ENCODE peak calls at places on chromosome 13, in four cellular contexts. E, S, M and T are unnamed samples.

GRCh38 chr13:105979131-105979530 is 556.3 kb downstream of the EFNB2 start:
- ATAC-seq in E (no peak), S (no peak), M (no peak), T (no peak)

GRCh38 chr13:40165533-40165932 is 500.9 kb downstream of the FOXO1 start:
- ATAC-seq in M (no peak), E (no peak), S (no peak), T (no peak)

GRCh38 chr13:113785051-113786010 is 26.3 kb downstream of the TMEM255B start:
- ATAC-seq in E (no peak), M (no peak), S (no peak), T (no peak)

GRCh38 chr13:63088226-63088625 is 1672.6 kb upstream of the PCDH20 start:
- ATAC-seq in S (no peak), E (peak; percentile 26), M (no peak), T (no peak)

GRCh38 chr13:28751210-28751935 is 32.6 kb upstream of the SLC46A3 start:
- ATAC-seq in M (no peak), E (no peak), S (no peak), T (no peak)

GRCh38 chr13:51689597-51689996 is 105.3 kb downstream of the WDFY2 start:
- ATAC-seq in E (peak; percentile 79), S (no peak), M (no peak), T (no peak)

GRCh38 chr13:113981611-113982295 is 7.9 kb upstream of the C13orf46 start:
- ATAC-seq in M (no peak), E (no peak), S (peak; percentile 5), T (peak; percentile 6)

GRCh38 chr13:109026266-109026665 is 396.9 kb downstream of the MYO16 start:
- ATAC-seq in S (no peak), E (no peak), M (no peak), T (no peak)

GRCh38 chr13:37627428-37627827 is 28.9 kb upstream of the POSTN start:
- ATAC-seq in S (no peak), M (no peak), E (no peak), T (no peak)

GRCh38 chr13:44237276-44237767 is 136.3 kb upstream of the SERP2 start:
- ATAC-seq in S (peak; percentile 91), M (no peak), E (peak; percentile 69), T (peak; percentile 98)

GRCh38 chr13:109275848-109276247 is 510.5 kb downstream of the IRS2 start:
- ATAC-seq in M (no peak), S (no peak), E (no peak), T (no peak)

GRCh38 chr13:80030491-80030890 is 310.4 kb downstream of the SPRY2 start:
- ATAC-seq in M (no peak), E (peak; percentile 76), S (peak; percentile 75), T (no peak)

GRCh38 chr13:80430561-80430960 is 89.6 kb upstream of the SPRY2 start:
- ATAC-seq in M (no peak), E (no peak), S (no peak), T (no peak)

GRCh38 chr13:30431269-30431950 is 9.1 kb downstream of the UBE2L5 start:
- ATAC-seq in M (no peak), E (peak; percentile 59), S (no peak), T (no peak)

GRCh38 chr13:23770428-23770827 is 118.8 kb downstream of the MIPEP start:
- ATAC-seq in S (no peak), E (no peak), M (no peak), T (no peak)

GRCh38 chr13:23385931-23386330 is 47.6 kb downstream of the SACS start:
- ATAC-seq in M (no peak), E (no peak), S (no peak), T (no peak)

GRCh38 chr13:24038405-24038804 is 122.1 kb upstream of the SPATA13 start:
- ATAC-seq in M (no peak), S (no peak), E (peak; percentile 15), T (no peak)

GRCh38 chr13:22848539-22849052 is 332.2 kb upstream of the SGCG start:
- ATAC-seq in M (peak; percentile 73), E (no peak), S (no peak), T (no peak)

GRCh38 chr13:113943821-113944565 is 29.9 kb downstream of the C13orf46 start:
- ATAC-seq in E (no peak), M (no peak), S (no peak), T (no peak)

GRCh38 chr13:75180805-75181455 is 301.0 kb downstream of the TBC1D4 start:
- ATAC-seq in S (no peak), E (no peak), M (no peak), T (no peak)

DNA sequence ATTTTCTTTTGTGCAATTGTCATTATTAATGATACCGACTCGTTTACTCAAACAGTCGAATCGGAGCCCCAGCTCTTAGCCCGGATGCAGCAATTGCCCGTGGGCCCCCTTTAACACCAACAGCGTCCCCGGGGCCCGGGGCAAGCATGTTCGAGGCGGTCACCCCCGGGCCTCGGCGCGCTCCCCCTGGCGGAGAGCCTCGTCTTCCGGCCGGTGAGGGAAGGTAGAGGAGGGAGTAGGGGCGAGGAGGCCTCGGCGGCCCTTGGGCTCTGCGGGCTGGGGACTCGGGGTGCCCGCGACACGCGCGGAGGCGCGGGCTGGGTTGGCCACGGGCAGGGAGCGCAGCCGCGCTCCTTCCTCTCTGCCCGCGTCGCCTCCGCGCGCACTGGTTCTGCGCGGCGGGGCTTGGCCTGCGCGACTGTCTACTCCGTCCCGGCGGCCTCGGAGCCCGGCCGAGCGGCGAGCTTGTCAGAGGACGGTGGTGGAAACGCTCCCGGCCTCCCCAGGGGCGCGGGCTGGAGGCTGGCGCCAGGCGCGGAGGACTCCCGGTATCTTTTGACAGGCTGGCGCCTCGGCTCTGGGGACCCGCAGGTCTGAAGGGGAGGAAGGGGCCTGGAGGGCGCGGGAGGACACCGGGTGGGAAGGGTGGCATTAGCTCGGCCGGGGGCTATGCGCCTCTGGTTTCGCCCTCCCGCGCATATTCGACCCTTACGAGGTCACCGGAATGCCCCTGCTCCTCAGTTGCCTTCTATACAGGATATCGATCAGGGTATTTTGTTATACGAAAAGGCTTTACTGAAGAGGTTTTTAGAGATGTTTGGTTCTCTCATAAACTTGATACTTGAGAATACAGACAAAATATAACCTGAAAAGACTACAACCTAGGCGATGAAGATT is 1.5 kb downstream of the BIVM start:
- ATAC-seq in S (peak; percentile 93), M (peak; percentile 88), E (peak; percentile 87), T (peak; percentile 79)
- TF ChIP-seq CTCF in S (peak; percentile 78), M (peak; percentile 59), E (peak; percentile 76), T (peak; percentile 67)

DNA sequence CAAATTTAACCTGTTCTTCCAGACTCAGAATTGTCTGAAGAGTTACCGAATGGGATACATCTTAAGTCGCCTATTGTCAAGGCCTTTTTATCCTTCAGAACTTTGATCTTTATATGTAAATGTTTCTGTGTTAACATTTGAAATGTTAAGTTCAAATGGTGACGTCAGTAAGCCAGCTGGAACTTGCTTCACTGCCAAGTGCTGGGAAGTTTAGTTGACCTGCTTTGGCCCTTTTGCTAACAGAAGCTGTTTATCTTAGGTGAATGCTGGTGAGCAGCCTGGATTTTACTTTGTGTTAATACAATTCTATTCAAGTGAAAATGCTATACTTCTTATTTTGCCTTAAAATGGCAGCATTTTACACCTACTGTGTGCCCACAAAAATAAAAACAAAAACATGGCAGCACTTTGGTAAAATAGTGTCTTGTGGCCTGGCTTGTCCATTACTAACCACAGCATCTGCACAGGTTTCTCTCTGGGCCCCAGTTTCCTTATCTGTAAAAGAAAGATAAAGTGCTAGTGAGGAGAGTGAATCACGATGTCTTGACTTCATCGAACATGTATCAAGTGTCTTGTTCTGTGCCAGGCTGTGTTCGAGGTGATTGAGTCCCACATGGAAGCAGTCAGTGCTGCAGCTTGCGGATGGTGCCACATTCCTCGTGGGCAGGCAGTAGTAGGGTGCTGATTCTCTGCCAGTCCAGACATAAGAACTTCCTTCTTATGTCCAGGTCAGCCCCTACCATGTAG is 2.2 kb downstream of the NAXD start:
- ATAC-seq in S (no peak), M (no peak), E (no peak), T (no peak)
- TF ChIP-seq EP300 in S (no peak), M (no peak), E (no peak), T (no peak)

GRCh38 chr13:97316390-97316789 is 94.3 kb downstream of the MBNL2 start:
- ATAC-seq in S (peak; percentile 25), M (no peak), E (no peak), T (no peak)
- H3K27ac ChIP-seq in S (no peak overlapping the region), M (no peak overlapping the region), E (no peak overlapping the region), T (peak overlapping the region; percentile 61)

GRCh38 chr13:50389726-50390125 is 374.5 kb downstream of the KCNRG start:
- ATAC-seq in M (no peak), E (no peak), S (no peak), T (no peak)

GRCh38 chr13:50386527-50387123 is 371.4 kb downstream of the KCNRG start:
- ATAC-seq in E (no peak), S (peak; percentile 69), M (peak; percentile 31), T (no peak)

GRCh38 chr13:50384724-50385123 is 369.5 kb downstream of the KCNRG start:
- ATAC-seq in S (no peak), E (no peak), M (no peak), T (no peak)

GRCh38 chr13:50388481-50388880 is 373.2 kb downstream of the KCNRG start:
- ATAC-seq in S (no peak), E (no peak), M (no peak), T (no peak)

GRCh38 chr13:50387124-50387581 is 371.9 kb downstream of the KCNRG start:
- ATAC-seq in M (peak; percentile 97), E (peak; percentile 44), S (peak; percentile 85), T (peak; percentile 55)
- TF ChIP-seq CTCF in M (peak; percentile 50), E (peak; percentile 15), S (no peak), T (no peak)

GRCh38 chr13:92513672-92514071 is 712.9 kb upstream of the GPC6 start:
- ATAC-seq in M (no peak), S (no peak), E (no peak), T (no peak)

GRCh38 chr13:92514420-92515125 is 712.0 kb upstream of the GPC6 start:
- ATAC-seq in E (no peak), S (no peak), M (no peak), T (no peak)

GRCh38 chr13:92512852-92513251 is 713.8 kb upstream of the GPC6 start:
- ATAC-seq in M (no peak), E (no peak), S (no peak), T (no peak)

DNA sequence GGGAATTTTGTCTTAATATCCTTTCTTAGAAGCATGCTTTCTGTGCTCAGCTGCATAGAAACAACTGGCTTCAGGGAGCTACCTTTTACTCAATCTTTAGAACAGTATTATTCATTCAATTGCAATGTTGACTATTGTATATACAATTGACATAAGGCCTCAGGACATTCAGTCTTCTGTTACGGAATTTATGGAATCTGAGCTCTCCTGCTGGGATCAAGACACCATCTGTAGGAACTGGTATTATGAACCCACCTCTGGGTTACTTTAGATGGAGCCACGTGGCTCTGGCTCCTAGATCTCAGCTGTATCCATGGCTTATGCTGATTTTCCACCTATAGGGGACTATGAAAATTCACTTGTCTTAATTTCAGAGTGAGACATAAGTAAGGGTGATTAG is 716.2 kb upstream of the GPC6 start:
- ATAC-seq in M (no peak), E (no peak), S (no peak), T (no peak)
- TF ChIP-seq EP300 in M (no peak), E (no peak), S (no peak), T (no peak)

GRCh38 chr13:108000998-108001397 is 214.3 kb downstream of the LIG4 start:
- ATAC-seq in M (peak; percentile 47), S (no peak), E (no peak), T (no peak)
- H3K27ac ChIP-seq in M (no peak overlapping the region), S (no peak overlapping the region), E (no peak overlapping the region), T (no peak overlapping the region)